ENCODE peak calls at places on chromosome 15, in eight cellular contexts. Y is suprapubic skin; U is mammary epithelial cell; I is NB4; A is CD8-positive, alpha-beta memory T cell; T is heart right ventricle; G is tibial artery; C is foreskin fibroblast. R is an unnamed sample.

GRCh38 chr15:41513282-41514227 is at the start of gene LTK:
- DNase-seq in Y (no peak), U (no peak), I (peak; percentile 91), A (no peak), T (no peak), G (no peak), C (peak; percentile 28), R (no peak)

GRCh38 chr15:90033448-90033847 is 32.3 kb downstream of the ZNF710 start:
- DNase-seq in Y (peak; percentile 52), U (no peak), I (no peak), A (no peak), T (no peak), G (peak; percentile 12), C (no peak), R (no peak)

GRCh38 chr15:58410353-58410752 is 21.4 kb upstream of the LIPC start:
- DNase-seq in Y (no peak), U (no peak), I (peak; percentile 53), A (peak; percentile 67), T (no peak), G (peak; percentile 39), C (peak; percentile 36), R (no peak)

GRCh38 chr15:88637841-88638625 is 783 bp upstream of the ISG20 start:
- DNase-seq in Y (peak; percentile 81), U (no peak), I (no peak), A (no peak), T (no peak), G (no peak), C (no peak), R (no peak)

GRCh38 chr15:38414351-38414750 is 39.6 kb upstream of the FAM98B start:
- DNase-seq in Y (peak; percentile 60), U (peak; percentile 53), I (peak; percentile 42), A (no peak), T (peak; percentile 35), G (peak; percentile 67), C (peak; percentile 90), R (peak; percentile 7)

GRCh38 chr15:31869640-31870335 is 160.5 kb upstream of the CHRNA7 start:
- DNase-seq in Y (no peak), U (no peak), I (no peak), A (no peak), T (peak; percentile 28), G (no peak), C (peak; percentile 11), R (no peak)

GRCh38 chr15:26838742-26839460 is 28.0 kb upstream of the GABRA5 start:
- DNase-seq in Y (no peak), U (no peak), I (peak; percentile 15), A (no peak), T (no peak), G (no peak), C (no peak), R (no peak)

GRCh38 chr15:90067181-90067952 is 34.9 kb downstream of the IDH2 start:
- DNase-seq in Y (no peak), U (no peak), I (no peak), A (no peak), T (no peak), G (no peak), C (no peak), R (no peak)

GRCh38 chr15:75171408-75171807 is 30.3 kb upstream of the C15orf39 start:
- DNase-seq in Y (no peak), U (peak; percentile 91), I (peak; percentile 93), A (no peak), T (no peak), G (no peak), C (peak; percentile 86), R (no peak)

GRCh38 chr15:55197719-55198118 is 978 bp upstream of the RSL24D1 start:
- DNase-seq in Y (no peak), U (no peak), I (no peak), A (no peak), T (no peak), G (no peak), C (no peak), R (no peak)

GRCh38 chr15:101029971-101030661 is 111.0 kb downstream of the LRRK1 start:
- DNase-seq in Y (peak; percentile 48), U (no peak), I (no peak), A (no peak), T (no peak), G (peak; percentile 11), C (no peak), R (no peak)

GRCh38 chr15:65584241-65584640 is 26.7 kb downstream of the INTS14 start:
- DNase-seq in Y (no peak), U (no peak), I (no peak), A (no peak), T (no peak), G (no peak), C (no peak), R (no peak)
- H3K4me3 ChIP-seq in Y (no peak overlapping the region), U (no peak overlapping the region), I (no peak overlapping the region), A (peak overlapping the region; percentile 9), T (no peak overlapping the region), G (no peak overlapping the region), C (no peak overlapping the region), R (no peak overlapping the region)

GRCh38 chr15:60395276-60396011 is 2.3 kb downstream of the ANXA2 start:
- DNase-seq in Y (no peak), U (peak; percentile 34), I (peak; percentile 55), A (no peak), T (no peak), G (no peak), C (peak; percentile 24), R (no peak)

GRCh38 chr15:60390931-60391501 is 6.8 kb downstream of the ANXA2 start:
- DNase-seq in Y (peak; percentile 84), U (peak; percentile 92), I (peak; percentile 56), A (no peak), T (no peak), G (peak; percentile 69), C (peak; percentile 95), R (peak; percentile 39)

GRCh38 chr15:60391722-60392340 is 6.0 kb downstream of the ANXA2 start:
- DNase-seq in Y (no peak), U (peak; percentile 21), I (no peak), A (no peak), T (no peak), G (no peak), C (peak; percentile 36), R (no peak)

GRCh38 chr15:60392601-60392985 is 5.2 kb downstream of the ANXA2 start:
- DNase-seq in Y (no peak), U (peak; percentile 87), I (no peak), A (peak; percentile 64), T (no peak), G (no peak), C (peak; percentile 79), R (no peak)

GRCh38 chr15:60392986-60393811 is 4.6 kb downstream of the ANXA2 start:
- DNase-seq in Y (peak; percentile 85), U (peak; percentile 100), I (peak; percentile 50), A (no peak), T (no peak), G (peak; percentile 84), C (peak; percentile 99), R (peak; percentile 39)
- H3K4me3 ChIP-seq in Y (peak overlapping the region; percentile 96), U (peak overlapping the region; percentile 67), I (no peak overlapping the region), A (no peak overlapping the region), T (no peak overlapping the region), G (peak overlapping the region; percentile 24), C (peak overlapping the region; percentile 99), R (peak overlapping the region; percentile 97)

GRCh38 chr15:70056091-70056680 is 41.5 kb downstream of the TLE3 start:
- DNase-seq in Y (peak; percentile 57), U (no peak), I (no peak), A (peak; percentile 30), T (no peak), G (no peak), C (no peak), R (no peak)

GRCh38 chr15:70058642-70059360 is 38.9 kb downstream of the TLE3 start:
- DNase-seq in Y (peak; percentile 56), U (no peak), I (no peak), A (peak; percentile 43), T (no peak), G (peak; percentile 15), C (no peak), R (no peak)

GRCh38 chr15:70059476-70060213 is 38.1 kb downstream of the TLE3 start:
- DNase-seq in Y (no peak), U (no peak), I (no peak), A (peak; percentile 18), T (no peak), G (peak; percentile 12), C (no peak), R (no peak)

GRCh38 chr15:70060214-70061085 is 37.3 kb downstream of the TLE3 start:
- DNase-seq in Y (no peak), U (no peak), I (no peak), A (peak; percentile 35), T (no peak), G (no peak), C (no peak), R (no peak)

DNA sequence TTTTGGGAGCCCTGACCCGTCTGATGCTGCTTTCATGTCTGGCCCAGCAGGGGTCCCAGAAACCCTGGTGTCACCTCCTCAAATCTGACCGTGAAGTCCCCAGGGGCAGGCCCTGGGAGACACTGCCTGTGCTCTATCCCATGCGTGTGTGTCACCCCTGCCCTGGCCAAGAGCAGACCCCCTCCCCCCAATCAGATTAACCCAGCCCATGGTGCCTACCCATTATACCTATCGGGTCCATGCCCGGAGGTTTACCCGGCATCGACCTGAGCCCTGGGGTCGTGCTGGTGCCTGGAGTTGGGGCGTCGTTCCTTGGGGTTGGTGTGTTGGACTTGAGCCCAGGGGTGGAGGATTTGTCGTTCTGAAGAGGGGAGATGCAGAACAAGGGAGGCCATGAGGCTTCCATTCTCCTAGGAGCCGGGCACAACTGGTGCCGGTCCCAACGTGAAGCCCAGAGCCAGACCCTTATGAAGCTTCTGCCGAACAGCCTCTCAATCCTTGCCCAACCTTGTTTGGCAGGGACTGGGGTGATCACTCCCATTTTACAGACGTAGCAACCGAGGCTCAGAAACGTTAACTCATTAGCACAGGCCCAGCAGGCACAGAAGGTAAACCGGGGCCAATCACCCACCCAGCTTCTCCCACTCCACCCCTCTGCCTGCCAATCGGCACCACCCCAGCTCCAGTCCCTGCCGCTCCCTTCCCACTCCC is 39.6 kb downstream of the TLE3 start:
- DNase-seq in Y (peak; percentile 52), U (no peak), I (no peak), A (peak; percentile 50), T (no peak), G (peak; percentile 4), C (no peak), R (no peak)
- H3K4me3 ChIP-seq in Y (no peak overlapping the region), U (no peak overlapping the region), I (no peak overlapping the region), A (no peak overlapping the region), T (no peak overlapping the region), G (no peak overlapping the region), C (no peak overlapping the region), R (no peak overlapping the region)

GRCh38 chr15:98898122-98898521 is 109.5 kb downstream of the PGPEP1L start:
- DNase-seq in Y (no peak), U (no peak), I (no peak), A (no peak), T (no peak), G (no peak), C (no peak), R (no peak)
- H3K4me3 ChIP-seq in Y (no peak overlapping the region), U (no peak overlapping the region), I (no peak overlapping the region), A (no peak overlapping the region), T (no peak overlapping the region), G (no peak overlapping the region), C (no peak overlapping the region), R (no peak overlapping the region)

GRCh38 chr15:77060560-77060959 is 10.3 kb downstream of the TSPAN3 start:
- DNase-seq in Y (no peak), U (no peak), I (no peak), A (no peak), T (no peak), G (no peak), C (peak; percentile 72), R (no peak)
- H3K4me3 ChIP-seq in Y (no peak overlapping the region), U (no peak overlapping the region), I (no peak overlapping the region), A (no peak overlapping the region), T (no peak overlapping the region), G (peak overlapping the region; percentile 21), C (no peak overlapping the region), R (peak overlapping the region; percentile 51)

R was measured in thoracic aorta.